ENCODE peak calls at places on chromosomes 13 and 19, in seven cellular contexts. W is CD8-positive, alpha-beta T cell; V is astrocyte; Q is GM12878; G is lower lobe of right lung; O is kidney; E is tibial artery. P is an unnamed sample.
A peak's percentile ranks its signal among the peaks of the same experiment; 100 is the strongest.

GRCh38 chr19:41328818-41329220 is 18.8 kb downstream of the CCDC97 start:
- DNase-seq in W (no peak), V (no peak), Q (no peak), G (no peak), O (no peak), E (no peak), P (no peak)

GRCh38 chr19:50969413-50969760 is at the start of gene KLK6:
- DNase-seq in W (no peak), V (no peak), Q (no peak), G (no peak), O (peak; percentile 78), E (no peak), P (no peak)

GRCh38 chr13:49308104-49308875 is 60.6 kb downstream of the CDADC1 start:
- DNase-seq in W (no peak), V (peak; percentile 39), Q (no peak), G (peak; percentile 64), O (peak; percentile 88), E (peak; percentile 96), P (no peak)

GRCh38 chr19:38037151-38037611 is 130.2 kb downstream of the SIPA1L3 start:
- DNase-seq in W (no peak), V (no peak), Q (no peak), G (no peak), O (peak; percentile 51), E (no peak), P (no peak)

GRCh38 chr13:30745917-30746686 is 10.8 kb downstream of the ALOX5AP start:
- DNase-seq in W (no peak), V (no peak), Q (no peak), G (no peak), O (no peak), E (no peak), P (no peak)

GRCh38 chr13:38763446-38764381 is 76.8 kb downstream of the FREM2 start:
- DNase-seq in W (no peak), V (peak; percentile 29), Q (no peak), G (no peak), O (no peak), E (no peak), P (no peak)

GRCh38 chr13:51612867-51613266 is 28.6 kb downstream of the WDFY2 start:
- DNase-seq in W (no peak), V (no peak), Q (no peak), G (no peak), O (no peak), E (no peak), P (no peak)

GRCh38 chr19:4051175-4052101 is 15.3 kb downstream of the ZBTB7A start:
- DNase-seq in W (no peak), V (peak; percentile 45), Q (no peak), G (peak; percentile 80), O (no peak), E (no peak), P (peak; percentile 9)

GRCh38 chr19:4115050-4115817 is 8.7 kb downstream of the MAP2K2 start:
- DNase-seq in W (peak; percentile 73), V (no peak), Q (peak; percentile 67), G (no peak), O (no peak), E (no peak), P (peak; percentile 77)

GRCh38 chr13:94459116-94459515 is 20.4 kb downstream of the DCT start:
- DNase-seq in W (no peak), V (no peak), Q (no peak), G (no peak), O (no peak), E (no peak), P (no peak)

GRCh38 chr13:47611664-47612288 is 389.3 kb downstream of the SUCLA2 start:
- DNase-seq in W (no peak), V (peak; percentile 62), Q (no peak), G (no peak), O (no peak), E (no peak), P (no peak)

GRCh38 chr13:48304132-48304876 is 753 bp downstream of the RB1 start:
- DNase-seq in W (no peak), V (peak; percentile 49), Q (peak; percentile 92), G (no peak), O (no peak), E (peak; percentile 68), P (peak; percentile 44)

GRCh38 chr19:35135389-35135909 is 590 bp upstream of the LGI4 start:
- DNase-seq in W (peak; percentile 64), V (peak; percentile 20), Q (no peak), G (peak; percentile 83), O (peak; percentile 90), E (peak; percentile 90), P (peak; percentile 50)

GRCh38 chr13:108681986-108682562 is 52.7 kb downstream of the MYO16 start:
- DNase-seq in W (no peak), V (peak; percentile 12), Q (no peak), G (no peak), O (no peak), E (no peak), P (no peak)

GRCh38 chr19:33580026-33580644 is 41.6 kb upstream of the CHST8 start:
- DNase-seq in W (no peak), V (no peak), Q (no peak), G (no peak), O (no peak), E (no peak), P (no peak)

GRCh38 chr19:15280915-15281683 is 48.9 kb upstream of the EPHX3 start:
- DNase-seq in W (no peak), V (peak; percentile 81), Q (no peak), G (peak; percentile 80), O (peak; percentile 91), E (peak; percentile 92), P (no peak)

GRCh38 chr13:53101883-53102282 is 73.3 kb downstream of the OLFM4 start:
- DNase-seq in W (no peak), V (no peak), Q (no peak), G (no peak), O (no peak), E (no peak), P (no peak)
- H3K4me1 ChIP-seq in W (no peaks in the 10 kb centered on the region), V (no peaks in the 10 kb centered on the region), Q (no peaks in the 10 kb centered on the region), G (no peaks in the 10 kb centered on the region), O (no peaks in the 10 kb centered on the region), E (no peaks in the 10 kb centered on the region), P (no peaks in the 10 kb centered on the region)

GRCh38 chr19:5693195-5694166 is 3.4 kb downstream of the RPL36 start:
- DNase-seq in W (no peak), V (no peak), Q (no peak), G (peak; percentile 44), O (no peak), E (no peak), P (no peak)
- H3K36me3 ChIP-seq in W (peaks cover 20% of the 10 kb centered on the region), V (peaks cover 11% of the 10 kb centered on the region), Q (peaks cover 57% of the 10 kb centered on the region), G (peaks cover 67% of the 10 kb centered on the region), O (peaks cover 28% of the 10 kb centered on the region), E (peaks cover 70% of the 10 kb centered on the region), P (peaks cover 40% of the 10 kb centered on the region)

GRCh38 chr13:25059943-25060342 is 36.0 kb upstream of the PABPC3 start:
- DNase-seq in W (no peak), V (no peak), Q (no peak), G (no peak), O (no peak), E (no peak), P (no peak)
- H3K27ac ChIP-seq in W (no peak overlapping the region), V (no peak overlapping the region), Q (no peak overlapping the region), G (no peak overlapping the region), O (no peak overlapping the region), E (no peak overlapping the region), P (no peak overlapping the region)

GRCh38 chr13:24281188-24282008 is 28.0 kb upstream of the C1QTNF9 start:
- DNase-seq in W (no peak), V (no peak), Q (no peak), G (no peak), O (no peak), E (no peak), P (no peak)

GRCh38 chr13:24277721-24278120 is 31.7 kb upstream of the C1QTNF9 start:
- DNase-seq in W (no peak), V (no peak), Q (no peak), G (no peak), O (no peak), E (no peak), P (no peak)

GRCh38 chr13:24279267-24279666 is 30.1 kb upstream of the C1QTNF9 start:
- DNase-seq in W (no peak), V (no peak), Q (no peak), G (no peak), O (no peak), E (no peak), P (no peak)

GRCh38 chr13:24280722-24281121 is 28.7 kb upstream of the C1QTNF9 start:
- DNase-seq in W (no peak), V (no peak), Q (peak; percentile 30), G (peak; percentile 83), O (no peak), E (no peak), P (no peak)

DNA sequence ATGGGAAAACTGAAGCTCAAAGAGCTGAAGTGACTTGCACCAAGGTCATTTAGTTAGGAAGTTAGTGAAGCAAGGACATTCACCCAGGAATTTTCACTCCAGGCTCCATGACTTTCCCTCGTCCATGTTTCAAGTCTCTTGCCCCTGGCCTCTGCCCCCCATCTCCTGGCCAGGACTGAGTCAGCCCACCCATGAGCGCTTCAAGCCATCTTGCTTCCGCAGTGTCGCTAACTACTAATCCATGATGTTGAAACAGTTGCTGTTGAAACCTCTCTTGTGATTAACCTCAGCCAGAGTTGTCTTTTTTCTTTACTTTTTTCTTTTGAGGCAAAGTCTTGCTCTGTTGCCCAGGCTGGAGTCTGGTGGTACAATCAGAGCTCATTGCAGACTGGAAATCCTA is 29.7 kb upstream of the C1QTNF9 start:
- DNase-seq in W (no peak), V (no peak), Q (no peak), G (no peak), O (no peak), E (no peak), P (no peak)
- H3K4me1 ChIP-seq in W (peaks cover 66% of the 10 kb centered on the region), V (no peaks in the 10 kb centered on the region), Q (peaks cover 30% of the 10 kb centered on the region), G (peaks cover 50% of the 10 kb centered on the region), O (peaks cover 12% of the 10 kb centered on the region), E (no peaks in the 10 kb centered on the region), P (peaks cover 80% of the 10 kb centered on the region)

GRCh38 chr13:113967729-113968462 is 6.0 kb downstream of the C13orf46 start:
- DNase-seq in W (no peak), V (no peak), Q (no peak), G (peak; percentile 26), O (peak; percentile 72), E (no peak), P (no peak)
- H3K36me3 ChIP-seq in W (peaks cover 17% of the 10 kb centered on the region), V (peaks cover 4% of the 10 kb centered on the region), Q (no peaks in the 10 kb centered on the region), G (no peaks in the 10 kb centered on the region), O (no peaks in the 10 kb centered on the region), E (no peaks in the 10 kb centered on the region), P (peaks cover 17% of the 10 kb centered on the region)

DNA sequence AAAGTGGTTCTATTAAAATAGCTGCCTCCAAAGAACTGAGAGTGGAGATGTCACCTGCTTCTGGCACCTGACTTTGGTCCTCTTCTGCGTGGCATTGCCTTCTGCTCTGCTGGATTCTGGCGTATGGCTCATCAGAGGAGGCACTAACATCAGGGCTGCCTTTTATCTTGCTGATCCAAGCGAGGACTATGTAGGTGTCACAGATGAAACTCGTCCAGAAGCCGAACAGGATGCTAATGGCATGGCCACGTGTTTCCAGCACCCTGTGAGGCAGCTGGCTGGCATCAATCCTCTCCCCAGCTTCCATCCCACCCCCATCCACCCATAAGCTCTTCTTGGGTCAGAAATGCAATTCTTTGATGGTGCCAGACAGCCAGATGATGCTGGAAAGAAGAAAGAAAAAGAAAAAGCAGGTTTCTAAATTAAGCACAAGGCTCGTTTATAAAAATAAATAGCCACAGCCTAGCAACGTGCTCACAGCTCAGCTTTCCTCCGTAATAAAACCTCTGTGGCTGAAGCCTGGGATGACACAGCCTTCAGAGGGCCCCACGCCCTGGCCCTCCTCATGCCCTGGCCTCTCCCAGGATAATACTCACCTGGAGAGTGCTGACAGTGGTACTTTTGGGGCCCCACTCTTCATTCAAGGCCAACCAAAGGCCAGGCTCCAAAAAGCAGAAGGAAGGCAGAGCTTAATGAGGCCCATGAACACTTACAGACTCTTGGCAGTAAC is 212.9 kb upstream of the SERP2 start:
- DNase-seq in W (no peak), V (no peak), Q (no peak), G (no peak), O (no peak), E (peak; percentile 81), P (no peak)
- H3K27ac ChIP-seq in W (no peak overlapping the region), V (no peak overlapping the region), Q (no peak overlapping the region), G (no peak overlapping the region), O (no peak overlapping the region), E (peak overlapping the region; percentile 91), P (no peak overlapping the region)